ENCODE peak calls at places on chromosomes 2 and 18, in nine cellular contexts. One of them, this sample, is unnamed.

GRCh38 chr2:218465987-218466633 is 47.2 kb downstream of the VIL1 start:
- DNase-seq in Peyer's patch: no peak
- DNase-seq in uterus: no peak
- DNase-seq in left ventricle myocardium inferior: no peak
- DNase-seq in neural crest cell: no peak
- DNase-seq in bronchial epithelial cell: peak; percentile 44
- DNase-seq in astrocyte of the spinal cord: peak; percentile 41
- DNase-seq in ovary: no peak
- DNase-seq in endodermal cell: no peak
- DNase-seq in this sample: peak; percentile 27

GRCh38 chr2:219406861-219407230 is 11.3 kb upstream of the DES start:
- DNase-seq in Peyer's patch: no peak
- DNase-seq in uterus: peak; percentile 93
- DNase-seq in neural crest cell: no peak
- DNase-seq in astrocyte of the spinal cord: peak; percentile 84
- DNase-seq in left ventricle myocardium inferior: peak; percentile 72
- DNase-seq in endodermal cell: no peak
- DNase-seq in ovary: no peak
- DNase-seq in bronchial epithelial cell: peak; percentile 22
- DNase-seq in this sample: no peak

GRCh38 chr18:25349926-25350560 is 1.9 kb downstream of the ZNF521 start:
- DNase-seq in left ventricle myocardium inferior: peak; percentile 42
- DNase-seq in ovary: peak; percentile 48
- DNase-seq in uterus: peak; percentile 34
- DNase-seq in neural crest cell: peak; percentile 50
- DNase-seq in bronchial epithelial cell: no peak
- DNase-seq in astrocyte of the spinal cord: peak; percentile 22
- DNase-seq in endodermal cell: no peak
- DNase-seq in Peyer's patch: no peak
- DNase-seq in this sample: no peak

GRCh38 chr2:15968280-15969178 is 28.2 kb downstream of the MYCN start:
- DNase-seq in astrocyte of the spinal cord: no peak
- DNase-seq in neural crest cell: no peak
- DNase-seq in bronchial epithelial cell: peak; percentile 10
- DNase-seq in uterus: no peak
- DNase-seq in ovary: no peak
- DNase-seq in endodermal cell: peak; percentile 49
- DNase-seq in left ventricle myocardium inferior: no peak
- DNase-seq in Peyer's patch: no peak
- DNase-seq in this sample: no peak

GRCh38 chr2:177900091-177900490 is 172.5 kb downstream of the PDE11A start:
- DNase-seq in neural crest cell: no peak
- DNase-seq in uterus: no peak
- DNase-seq in left ventricle myocardium inferior: no peak
- DNase-seq in ovary: no peak
- DNase-seq in Peyer's patch: no peak
- DNase-seq in bronchial epithelial cell: peak; percentile 84
- DNase-seq in astrocyte of the spinal cord: no peak
- DNase-seq in endodermal cell: no peak
- DNase-seq in this sample: peak; percentile 45

GRCh38 chr2:105598853-105599252 is 145.9 kb upstream of the NCK2 start:
- DNase-seq in bronchial epithelial cell: no peak
- DNase-seq in left ventricle myocardium inferior: no peak
- DNase-seq in endodermal cell: no peak
- DNase-seq in uterus: no peak
- DNase-seq in Peyer's patch: no peak
- DNase-seq in astrocyte of the spinal cord: no peak
- DNase-seq in ovary: no peak
- DNase-seq in neural crest cell: no peak
- DNase-seq in this sample: no peak

GRCh38 chr18:60452424-60452823 is 79.8 kb upstream of the MC4R start:
- DNase-seq in neural crest cell: no peak
- DNase-seq in ovary: no peak
- DNase-seq in astrocyte of the spinal cord: peak; percentile 73
- DNase-seq in left ventricle myocardium inferior: no peak
- DNase-seq in uterus: no peak
- DNase-seq in bronchial epithelial cell: peak; percentile 44
- DNase-seq in Peyer's patch: no peak
- DNase-seq in endodermal cell: no peak
- DNase-seq in this sample: no peak

GRCh38 chr2:5111581-5111980 is 580.6 kb upstream of the SOX11 start:
- DNase-seq in left ventricle myocardium inferior: no peak
- DNase-seq in bronchial epithelial cell: no peak
- DNase-seq in uterus: no peak
- DNase-seq in ovary: no peak
- DNase-seq in Peyer's patch: no peak
- DNase-seq in endodermal cell: no peak
- DNase-seq in astrocyte of the spinal cord: no peak
- DNase-seq in neural crest cell: no peak
- DNase-seq in this sample: peak; percentile 11

GRCh38 chr2:120858361-120858760 is 122.7 kb downstream of the GLI2 start:
- DNase-seq in Peyer's patch: no peak
- DNase-seq in astrocyte of the spinal cord: no peak
- DNase-seq in endodermal cell: peak; percentile 54
- DNase-seq in ovary: no peak
- DNase-seq in left ventricle myocardium inferior: no peak
- DNase-seq in neural crest cell: no peak
- DNase-seq in uterus: no peak
- DNase-seq in bronchial epithelial cell: no peak
- DNase-seq in this sample: no peak

GRCh38 chr2:34012728-34013302 is 413.7 kb upstream of the FAM98A start:
- DNase-seq in bronchial epithelial cell: peak; percentile 55
- DNase-seq in left ventricle myocardium inferior: peak; percentile 21
- DNase-seq in endodermal cell: peak; percentile 95
- DNase-seq in astrocyte of the spinal cord: peak; percentile 40
- DNase-seq in uterus: peak; percentile 38
- DNase-seq in ovary: no peak
- DNase-seq in neural crest cell: peak; percentile 66
- DNase-seq in Peyer's patch: no peak
- DNase-seq in this sample: peak; percentile 66

GRCh38 chr2:233009661-233010060 is 3.4 kb downstream of the NGEF start:
- DNase-seq in ovary: no peak
- DNase-seq in uterus: no peak
- DNase-seq in astrocyte of the spinal cord: no peak
- DNase-seq in left ventricle myocardium inferior: no peak
- DNase-seq in endodermal cell: peak; percentile 3
- DNase-seq in neural crest cell: no peak
- DNase-seq in Peyer's patch: no peak
- DNase-seq in bronchial epithelial cell: no peak
- DNase-seq in this sample: no peak

GRCh38 chr2:127084611-127085031 is 22.3 kb downstream of the BIN1 start:
- DNase-seq in endodermal cell: no peak
- DNase-seq in bronchial epithelial cell: no peak
- DNase-seq in left ventricle myocardium inferior: no peak
- DNase-seq in astrocyte of the spinal cord: peak; percentile 37
- DNase-seq in Peyer's patch: no peak
- DNase-seq in neural crest cell: no peak
- DNase-seq in uterus: no peak
- DNase-seq in ovary: no peak
- DNase-seq in this sample: no peak

GRCh38 chr2:179569834-179570233 is 291.6 kb downstream of the ZNF385B start:
- DNase-seq in uterus: peak; percentile 25
- DNase-seq in Peyer's patch: no peak
- DNase-seq in endodermal cell: no peak
- DNase-seq in neural crest cell: no peak
- DNase-seq in astrocyte of the spinal cord: peak; percentile 22
- DNase-seq in ovary: peak; percentile 32
- DNase-seq in left ventricle myocardium inferior: no peak
- DNase-seq in bronchial epithelial cell: peak; percentile 89
- DNase-seq in this sample: peak; percentile 86

GRCh38 chr2:100757621-100758394 is 62.1 kb upstream of the NPAS2 start:
- DNase-seq in ovary: no peak
- DNase-seq in bronchial epithelial cell: peak; percentile 87
- DNase-seq in astrocyte of the spinal cord: peak; percentile 90
- DNase-seq in endodermal cell: no peak
- DNase-seq in neural crest cell: no peak
- DNase-seq in uterus: peak; percentile 82
- DNase-seq in left ventricle myocardium inferior: no peak
- DNase-seq in Peyer's patch: no peak
- DNase-seq in this sample: peak; percentile 94

DNA sequence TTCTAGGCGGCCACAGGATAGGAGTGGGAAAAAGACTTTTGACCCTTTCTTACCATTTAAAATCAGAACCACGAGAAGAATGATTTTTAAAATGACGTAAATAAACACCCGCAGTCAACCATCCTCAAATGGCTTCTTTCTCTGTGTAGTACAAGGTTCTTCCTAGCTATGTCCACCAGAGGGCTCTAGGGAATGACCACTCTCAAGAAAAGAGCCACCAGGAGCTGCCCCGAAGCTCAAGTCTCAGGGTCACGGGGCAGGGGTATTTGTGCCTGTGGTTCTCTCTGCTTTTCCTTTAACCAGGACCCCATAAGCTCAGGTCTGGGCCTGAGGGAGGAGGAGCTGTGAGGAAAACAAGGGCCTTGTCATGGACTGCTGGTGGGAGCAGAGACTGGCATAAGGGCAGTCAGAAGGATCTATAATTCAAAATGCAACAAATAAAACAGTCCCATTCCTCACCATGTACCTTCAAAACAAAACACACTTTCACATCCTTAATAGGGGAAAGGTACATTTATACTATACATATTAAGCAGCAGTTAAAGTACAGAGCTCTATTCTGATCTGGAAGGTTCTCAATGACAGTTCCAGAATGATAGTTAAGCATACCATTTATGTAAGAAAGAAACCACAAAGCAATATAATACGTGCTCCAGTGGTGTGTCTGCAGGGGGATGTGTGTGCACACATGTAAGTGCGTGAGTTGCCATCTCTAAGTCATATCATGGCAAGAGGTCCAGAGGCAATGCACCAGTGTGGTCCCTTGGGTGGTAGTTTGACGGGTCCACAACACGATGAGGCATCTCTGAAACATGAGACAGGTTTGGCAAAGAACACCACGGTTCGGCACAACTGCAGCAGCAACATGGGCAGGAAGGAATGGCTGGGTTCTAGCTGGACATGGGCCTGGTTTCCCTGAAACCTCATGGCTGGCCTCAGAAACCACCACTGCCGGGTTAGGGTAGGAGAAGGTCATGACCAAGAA is 18.6 kb downstream of the LYPD1 start:
- DNase-seq in astrocyte of the spinal cord: peak; percentile 74
- DNase-seq in neural crest cell: peak; percentile 34
- DNase-seq in Peyer's patch: no peak
- DNase-seq in ovary: no peak
- DNase-seq in left ventricle myocardium inferior: no peak
- DNase-seq in uterus: no peak
- DNase-seq in bronchial epithelial cell: no peak
- DNase-seq in endodermal cell: peak; percentile 79
- DNase-seq in this sample: peak; percentile 44
- TF ChIP-seq CTCF in astrocyte of the spinal cord: peak; percentile 83
- TF ChIP-seq CTCF in neural crest cell: peak; percentile 76
- TF ChIP-seq CTCF in Peyer's patch: no peak
- TF ChIP-seq CTCF in ovary: no peak
- TF ChIP-seq CTCF in left ventricle myocardium inferior: peak; percentile 63
- TF ChIP-seq CTCF in uterus: no peak
- TF ChIP-seq CTCF in bronchial epithelial cell: no peak
- TF ChIP-seq CTCF in endodermal cell: peak; percentile 85
- TF ChIP-seq CTCF in this sample: no peak

DNA sequence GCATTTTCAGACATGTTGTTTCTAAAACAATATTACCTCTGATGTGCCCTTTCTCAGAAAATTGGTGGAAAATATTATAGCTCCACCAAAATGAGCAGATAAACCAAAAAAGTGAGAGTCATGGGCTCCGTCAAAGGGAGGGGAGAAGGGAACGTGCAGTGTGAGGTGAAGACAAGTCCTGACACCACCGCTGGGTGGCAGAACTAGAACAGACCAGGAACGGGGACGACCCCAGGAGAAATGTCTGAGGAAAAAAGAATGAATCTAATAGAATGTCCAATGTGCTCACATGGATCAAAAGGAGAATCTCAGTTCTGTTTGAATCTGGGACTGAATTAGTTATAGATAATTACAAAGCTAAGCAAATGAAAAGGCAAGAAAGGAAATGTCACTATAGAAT is 22.6 kb upstream of the BCL2 start:
- DNase-seq in Peyer's patch: no peak
- DNase-seq in uterus: peak; percentile 38
- DNase-seq in bronchial epithelial cell: peak; percentile 18
- DNase-seq in endodermal cell: peak; percentile 79
- DNase-seq in left ventricle myocardium inferior: no peak
- DNase-seq in astrocyte of the spinal cord: peak; percentile 35
- DNase-seq in ovary: no peak
- DNase-seq in neural crest cell: peak; percentile 31
- DNase-seq in this sample: peak; percentile 18
- TF ChIP-seq CTCF in Peyer's patch: peak; percentile 20
- TF ChIP-seq CTCF in uterus: peak; percentile 40
- TF ChIP-seq CTCF in bronchial epithelial cell: peak; percentile 52
- TF ChIP-seq CTCF in endodermal cell: peak; percentile 75
- TF ChIP-seq CTCF in left ventricle myocardium inferior: peak; percentile 64
- TF ChIP-seq CTCF in astrocyte of the spinal cord: peak; percentile 65
- TF ChIP-seq CTCF in ovary: no peak
- TF ChIP-seq CTCF in neural crest cell: peak; percentile 70
- TF ChIP-seq CTCF in this sample: no peak

GRCh38 chr2:231737761-231738160 is 29.4 kb downstream of the PTMA start:
- DNase-seq in astrocyte of the spinal cord: no peak
- DNase-seq in bronchial epithelial cell: no peak
- DNase-seq in left ventricle myocardium inferior: no peak
- DNase-seq in neural crest cell: no peak
- DNase-seq in uterus: no peak
- DNase-seq in Peyer's patch: no peak
- DNase-seq in endodermal cell: no peak
- DNase-seq in ovary: no peak
- DNase-seq in this sample: no peak

GRCh38 chr2:231727621-231728020 is 19.3 kb downstream of the PTMA start:
- DNase-seq in ovary: no peak
- DNase-seq in Peyer's patch: no peak
- DNase-seq in endodermal cell: peak; percentile 45
- DNase-seq in neural crest cell: no peak
- DNase-seq in left ventricle myocardium inferior: no peak
- DNase-seq in bronchial epithelial cell: no peak
- DNase-seq in uterus: no peak
- DNase-seq in astrocyte of the spinal cord: no peak
- DNase-seq in this sample: no peak

DNA sequence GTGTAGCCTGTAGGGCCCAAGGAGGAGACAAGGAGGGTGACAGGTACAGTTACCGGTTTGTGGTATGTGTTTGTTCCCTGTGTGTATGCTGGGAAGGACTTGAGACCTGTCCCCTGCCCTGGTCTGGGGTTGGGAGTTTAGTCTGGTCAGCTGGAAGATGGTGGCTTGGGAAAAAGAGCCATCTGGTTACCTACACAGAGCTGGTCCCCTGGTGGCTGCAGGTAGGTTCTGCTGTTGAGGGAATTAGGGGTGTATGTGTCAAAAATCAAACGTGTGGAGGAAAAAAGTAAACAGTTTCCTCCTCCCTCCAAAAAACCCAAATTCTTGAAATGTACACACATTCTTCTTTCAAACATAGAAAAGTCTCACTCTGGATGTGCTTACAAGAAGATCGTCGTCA is 24.3 kb downstream of the PTMA start:
- DNase-seq in bronchial epithelial cell: no peak
- DNase-seq in neural crest cell: no peak
- DNase-seq in Peyer's patch: no peak
- DNase-seq in ovary: no peak
- DNase-seq in left ventricle myocardium inferior: no peak
- DNase-seq in endodermal cell: peak; percentile 60
- DNase-seq in uterus: no peak
- DNase-seq in astrocyte of the spinal cord: no peak
- DNase-seq in this sample: no peak
- TF ChIP-seq CTCF in bronchial epithelial cell: no peak
- TF ChIP-seq CTCF in neural crest cell: peak; percentile 23
- TF ChIP-seq CTCF in Peyer's patch: no peak
- TF ChIP-seq CTCF in ovary: no peak
- TF ChIP-seq CTCF in left ventricle myocardium inferior: no peak
- TF ChIP-seq CTCF in endodermal cell: peak; percentile 69
- TF ChIP-seq CTCF in uterus: no peak
- TF ChIP-seq CTCF in astrocyte of the spinal cord: no peak
- TF ChIP-seq CTCF in this sample: no peak

GRCh38 chr2:75787532-75788132 is 76.9 kb upstream of the GCFC2 start:
- DNase-seq in left ventricle myocardium inferior: no peak
- DNase-seq in neural crest cell: peak; percentile 3
- DNase-seq in endodermal cell: no peak
- DNase-seq in uterus: no peak
- DNase-seq in Peyer's patch: no peak
- DNase-seq in bronchial epithelial cell: peak; percentile 44
- DNase-seq in astrocyte of the spinal cord: peak; percentile 39
- DNase-seq in ovary: no peak
- DNase-seq in this sample: peak; percentile 58
- TF ChIP-seq CTCF in left ventricle myocardium inferior: peak; percentile 55
- TF ChIP-seq CTCF in neural crest cell: peak; percentile 77
- TF ChIP-seq CTCF in endodermal cell: peak; percentile 79
- TF ChIP-seq CTCF in uterus: peak; percentile 12
- TF ChIP-seq CTCF in Peyer's patch: peak; percentile 33
- TF ChIP-seq CTCF in bronchial epithelial cell: peak; percentile 13
- TF ChIP-seq CTCF in astrocyte of the spinal cord: peak; percentile 50
- TF ChIP-seq CTCF in ovary: no peak
- TF ChIP-seq CTCF in this sample: peak; percentile 61

This sample was measured in MCF 10A.